ENCODE peak calls at places on chromosomes 3 and 15, in ten cellular contexts. G is fibroblast of pulmonary artery; A is lower leg skin; Q is right lobe of liver; V is breast epithelium; I is CD8-positive, alpha-beta T cell; Z is heart left ventricle; R is lower lobe of right lung; X is PC-3; J is GM06990. B is an unnamed sample.

GRCh38 chr15:94877833-94878232 is 646.5 kb downstream of the MCTP2 start:
- DNase-seq in G (no peak), A (no peak), Q (no peak), V (no peak), I (no peak), Z (no peak), R (no peak), X (no peak), J (no peak), B (no peak)

GRCh38 chr3:170295586-170295985 is 61.9 kb upstream of the SKIL start:
- DNase-seq in G (no peak), A (no peak), Q (no peak), V (no peak), I (no peak), Z (no peak), R (no peak), X (no peak), J (no peak), B (no peak)

GRCh38 chr3:161305095-161305991 is 66.0 kb downstream of the SPTSSB start:
- DNase-seq in G (peak; percentile 52), A (no peak), Q (no peak), V (no peak), I (no peak), Z (no peak), R (no peak), X (peak; percentile 64), J (no peak), B (peak; percentile 28)

GRCh38 chr3:152320201-152320617 is 51.5 kb downstream of the MBNL1 start:
- DNase-seq in G (peak; percentile 67), A (no peak), Q (no peak), V (no peak), I (no peak), Z (no peak), R (no peak), X (peak; percentile 16), J (no peak), B (no peak)

GRCh38 chr15:41965441-41966413 is 6.6 kb downstream of the EHD4 start:
- DNase-seq in G (no peak), A (no peak), Q (no peak), V (peak; percentile 25), I (no peak), Z (peak; percentile 70), R (no peak), X (peak; percentile 31), J (no peak), B (no peak)

GRCh38 chr15:100383302-100384107 is 41.7 kb upstream of the ADAMTS17 start:
- DNase-seq in G (peak; percentile 59), A (no peak), Q (peak; percentile 31), V (no peak), I (no peak), Z (no peak), R (no peak), X (peak; percentile 75), J (no peak), B (peak; percentile 44)

GRCh38 chr3:177491301-177492031 is 294.2 kb upstream of the TBL1XR1 start:
- DNase-seq in G (peak; percentile 49), A (peak; percentile 36), Q (no peak), V (no peak), I (no peak), Z (peak; percentile 25), R (no peak), X (peak; percentile 35), J (no peak), B (no peak)

GRCh38 chr3:134308350-134308891 is 57.8 kb upstream of the RYK start:
- DNase-seq in G (peak; percentile 88), A (peak; percentile 90), Q (peak; percentile 73), V (peak; percentile 87), I (peak; percentile 72), Z (peak; percentile 81), R (peak; percentile 83), X (peak; percentile 86), J (peak; percentile 29), B (peak; percentile 67)

GRCh38 chr3:183447206-183448001 is 19.0 kb upstream of the MCF2L2 start:
- DNase-seq in G (peak; percentile 85), A (peak; percentile 69), Q (peak; percentile 87), V (peak; percentile 65), I (peak; percentile 65), Z (peak; percentile 91), R (peak; percentile 88), X (peak; percentile 90), J (peak; percentile 81), B (peak; percentile 91)

GRCh38 chr3:74066456-74066855 is 441.7 kb upstream of the PDZRN3 start:
- DNase-seq in G (no peak), A (no peak), Q (peak; percentile 68), V (no peak), I (no peak), Z (no peak), R (no peak), X (no peak), J (no peak), B (no peak)

GRCh38 chr3:74067296-74067695 is 442.6 kb upstream of the PDZRN3 start:
- DNase-seq in G (peak; percentile 11), A (no peak), Q (peak; percentile 33), V (no peak), I (no peak), Z (no peak), R (no peak), X (no peak), J (no peak), B (no peak)
- TF ChIP-seq CTCF in G (peak; percentile 11), A (no peak), Q (peak; percentile 40), V (no peak), I (no peak), Z (no peak), R (no peak), X (no peak), J (no peak), B (no peak)

DNA sequence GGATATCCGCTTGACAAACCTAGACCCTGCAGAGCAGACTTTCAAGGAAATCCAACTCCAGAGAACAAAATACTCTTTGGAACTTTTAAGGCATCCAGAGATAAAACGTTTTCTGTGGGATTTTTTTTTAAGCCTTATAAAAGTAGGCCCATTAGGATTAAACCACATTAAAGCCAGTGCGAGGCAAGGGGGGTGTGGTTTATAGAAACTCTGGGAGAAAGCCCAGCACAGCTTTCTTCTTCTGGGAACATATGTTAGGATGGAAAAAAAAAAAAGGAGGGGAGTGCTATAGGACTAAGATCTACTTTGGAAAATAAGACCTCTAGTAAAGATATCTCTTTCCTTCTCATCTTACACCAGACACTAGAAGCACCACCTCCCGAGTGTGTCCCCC is 4.0 kb downstream of the SHOX2 start:
- DNase-seq in G (no peak), A (no peak), Q (no peak), V (no peak), I (no peak), Z (no peak), R (no peak), X (no peak), J (no peak), B (no peak)
- H3K4me3 ChIP-seq in G (no peak overlapping the region), A (no peak overlapping the region), Q (no peak overlapping the region), V (no peak overlapping the region), I (no peak overlapping the region), Z (no peak overlapping the region), R (no peak overlapping the region), X (no peak overlapping the region), J (no peak overlapping the region), B (no peak overlapping the region)

GRCh38 chr3:115340586-115340985 is 193.5 kb upstream of the ZBTB20 start:
- DNase-seq in G (no peak), A (no peak), Q (no peak), V (no peak), I (no peak), Z (no peak), R (no peak), X (no peak), J (no peak), B (no peak)
- TF ChIP-seq CTCF in G (no peak), A (no peak), Q (no peak), V (no peak), I (no peak), Z (no peak), R (no peak), X (no peak), J (no peak), B (no peak)

DNA sequence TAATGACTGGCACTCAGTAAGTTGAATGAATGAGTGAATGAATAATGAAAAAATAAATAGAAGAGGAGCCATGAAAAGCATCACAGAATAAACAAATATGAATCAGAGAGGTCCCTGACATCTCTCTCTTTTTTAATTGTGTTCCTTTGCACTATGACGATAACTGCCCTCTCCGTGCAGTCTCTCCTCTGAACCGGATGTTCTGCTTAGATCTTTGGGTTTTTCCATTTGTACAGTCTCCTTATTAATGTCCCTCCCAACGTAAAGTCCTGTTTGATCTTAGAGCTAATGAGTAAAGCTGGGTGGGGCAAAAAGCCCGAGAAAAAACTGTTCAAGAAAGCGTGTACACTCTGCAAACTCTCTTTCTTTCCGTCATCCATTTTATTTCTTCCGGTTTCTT is 28.3 kb upstream of the BHLHE40 start:
- DNase-seq in G (no peak), A (no peak), Q (no peak), V (no peak), I (no peak), Z (no peak), R (no peak), X (peak; percentile 84), J (no peak), B (no peak)
- H3K4me3 ChIP-seq in G (no peak overlapping the region), A (no peak overlapping the region), Q (no peak overlapping the region), V (no peak overlapping the region), I (no peak overlapping the region), Z (no peak overlapping the region), R (no peak overlapping the region), X (peak overlapping the region; percentile 9), J (no peak overlapping the region), B (no peak overlapping the region)

GRCh38 chr15:40787344-40787841 is 17.6 kb downstream of the C15orf62 start:
- DNase-seq in G (peak; percentile 78), A (peak; percentile 53), Q (no peak), V (peak; percentile 84), I (peak; percentile 44), Z (no peak), R (peak; percentile 63), X (peak; percentile 98), J (no peak), B (no peak)

GRCh38 chr15:40787991-40788390 is 18.2 kb downstream of the C15orf62 start:
- DNase-seq in G (no peak), A (no peak), Q (no peak), V (no peak), I (no peak), Z (no peak), R (peak; percentile 19), X (no peak), J (no peak), B (no peak)

GRCh38 chr15:40785814-40786213 is 16.0 kb downstream of the C15orf62 start:
- DNase-seq in G (no peak), A (no peak), Q (no peak), V (no peak), I (no peak), Z (no peak), R (peak; percentile 7), X (peak; percentile 87), J (no peak), B (no peak)

GRCh38 chr15:40782609-40783227 is 12.9 kb downstream of the C15orf62 start:
- DNase-seq in G (no peak), A (peak; percentile 47), Q (peak; percentile 84), V (peak; percentile 84), I (peak; percentile 83), Z (peak; percentile 43), R (peak; percentile 85), X (peak; percentile 90), J (peak; percentile 72), B (peak; percentile 86)

GRCh38 chr15:40785158-40785557 is 15.4 kb downstream of the C15orf62 start:
- DNase-seq in G (no peak), A (no peak), Q (no peak), V (no peak), I (no peak), Z (no peak), R (no peak), X (peak; percentile 34), J (no peak), B (no peak)
- TF ChIP-seq CTCF in G (peak; percentile 7), A (no peak), Q (peak; percentile 21), V (no peak), I (no peak), Z (no peak), R (no peak), X (peak; percentile 65), J (no peak), B (no peak)

B was measured in GM12865.